ENCODE peak calls at places on chromosomes 6 and 20, in four cellular contexts. N, C, D and U are unnamed samples.

GRCh38 chr6:45423111-45423900 is 45.6 kb upstream of the SUPT3H start:
- DNase-seq in N (peak), C (no peak), D (no peak), U (no peak)

GRCh38 chr6:119985952-119986736 is 636.6 kb upstream of the MAN1A1 start:
- DNase-seq in N (no peak), C (no peak), D (no peak), U (no peak)

GRCh38 chr20:11193241-11193640 is 519.4 kb upstream of the JAG1 start:
- DNase-seq in N (no peak), C (no peak), D (no peak), U (no peak)

GRCh38 chr6:4946521-4946920 is 57.3 kb downstream of the RPP40 start:
- DNase-seq in N (no peak), C (no peak), D (no peak), U (no peak)

GRCh38 chr6:35415065-35415880 is 36.9 kb upstream of the FANCE start:
- DNase-seq in N (peak), C (peak), D (peak), U (no peak)

GRCh38 chr20:48631114-48632016 is 196.4 kb downstream of the PREX1 start:
- DNase-seq in N (no peak), C (no peak), D (no peak), U (no peak)

GRCh38 chr6:160306284-160306683 is 41.9 kb upstream of the SLC22A3 start:
- DNase-seq in N (no peak), C (no peak), D (no peak), U (no peak)

GRCh38 chr20:43238833-43239232 is 49.1 kb upstream of the PTPRT start:
- DNase-seq in N (no peak), C (no peak), D (peak), U (peak)

GRCh38 chr20:41161886-41162285 is 24.5 kb downstream of the PLCG1 start:
- DNase-seq in N (no peak), C (no peak), D (no peak), U (no peak)

GRCh38 chr6:142867355-142867801 is 77.6 kb downstream of the HIVEP2 start:
- DNase-seq in N (no peak), C (no peak), D (no peak), U (no peak)

GRCh38 chr6:2471474-2471873 is 226.1 kb upstream of the GMDS start:
- DNase-seq in N (no peak), C (no peak), D (no peak), U (no peak)

GRCh38 chr6:47836639-47837038 is 54.8 kb downstream of the OPN5 start:
- DNase-seq in N (no peak), C (no peak), D (no peak), U (no peak)

GRCh38 chr6:77089776-77090175 is 373.5 kb downstream of the HTR1B start:
- DNase-seq in N (no peak), C (no peak), D (no peak), U (no peak)

GRCh38 chr6:93894521-93894920 is 475.2 kb upstream of the EPHA7 start:
- DNase-seq in N (no peak), C (no peak), D (no peak), U (no peak)

GRCh38 chr6:44049989-44050871 is 77.0 kb downstream of the MRPL14 start:
- DNase-seq in N (no peak), C (no peak), D (no peak), U (no peak)